ENCODE peak calls at places on chromosome 1, in five cellular contexts. One of them, this sample, is unnamed.

GRCh38 chr1:31007462-31007991 is 58.0 kb downstream of the PUM1 start:
- DNase-seq in GM23338: no peak
- DNase-seq in heart right ventricle: no peak
- DNase-seq in stimulated activated naive B cell treated with anti-CD40 and anti-IgM and Interleukin-4, amounts not matched to agents 10 μg/mL and 1 μg/mL and 100 μg/mL, for 72 hours: no peak
- DNase-seq in AG04449: peak; percentile 84
- DNase-seq in this sample: no peak

GRCh38 chr1:25878690-25879089 is 3.2 kb upstream of the PAQR7 start:
- DNase-seq in GM23338: no peak
- DNase-seq in heart right ventricle: no peak
- DNase-seq in stimulated activated naive B cell treated with anti-CD40 and anti-IgM and Interleukin-4, amounts not matched to agents 10 μg/mL and 1 μg/mL and 100 μg/mL, for 72 hours: no peak
- DNase-seq in AG04449: no peak
- DNase-seq in this sample: no peak

GRCh38 chr1:7232936-7233540 is 447.8 kb downstream of the CAMTA1 start:
- DNase-seq in GM23338: no peak
- DNase-seq in heart right ventricle: no peak
- DNase-seq in stimulated activated naive B cell treated with anti-CD40 and anti-IgM and Interleukin-4, amounts not matched to agents 10 μg/mL and 1 μg/mL and 100 μg/mL, for 72 hours: no peak
- DNase-seq in AG04449: no peak
- DNase-seq in this sample: no peak

GRCh38 chr1:92480200-92480812 is 6.4 kb downstream of the GFI1 start:
- DNase-seq in GM23338: peak; percentile 71
- DNase-seq in heart right ventricle: no peak
- DNase-seq in stimulated activated naive B cell treated with anti-CD40 and anti-IgM and Interleukin-4, amounts not matched to agents 10 μg/mL and 1 μg/mL and 100 μg/mL, for 72 hours: no peak
- DNase-seq in AG04449: no peak
- DNase-seq in this sample: no peak

GRCh38 chr1:156801409-156802121 is 15.1 kb downstream of the SH2D2A start:
- DNase-seq in GM23338: no peak
- DNase-seq in heart right ventricle: no peak
- DNase-seq in stimulated activated naive B cell treated with anti-CD40 and anti-IgM and Interleukin-4, amounts not matched to agents 10 μg/mL and 1 μg/mL and 100 μg/mL, for 72 hours: no peak
- DNase-seq in AG04449: peak; percentile 87
- DNase-seq in this sample: no peak

GRCh38 chr1:109767596-109768334 is 4.0 kb upstream of the EPS8L3 start:
- DNase-seq in GM23338: no peak
- DNase-seq in heart right ventricle: no peak
- DNase-seq in stimulated activated naive B cell treated with anti-CD40 and anti-IgM and Interleukin-4, amounts not matched to agents 10 μg/mL and 1 μg/mL and 100 μg/mL, for 72 hours: no peak
- DNase-seq in AG04449: no peak
- DNase-seq in this sample: no peak

GRCh38 chr1:12537906-12538461 is 80.0 kb downstream of the DHRS3 start:
- DNase-seq in GM23338: no peak
- DNase-seq in heart right ventricle: no peak
- DNase-seq in stimulated activated naive B cell treated with anti-CD40 and anti-IgM and Interleukin-4, amounts not matched to agents 10 μg/mL and 1 μg/mL and 100 μg/mL, for 72 hours: no peak
- DNase-seq in AG04449: no peak
- DNase-seq in this sample: no peak

GRCh38 chr1:196377811-196378210 is 230.4 kb downstream of the KCNT2 start:
- DNase-seq in GM23338: no peak
- DNase-seq in heart right ventricle: no peak
- DNase-seq in stimulated activated naive B cell treated with anti-CD40 and anti-IgM and Interleukin-4, amounts not matched to agents 10 μg/mL and 1 μg/mL and 100 μg/mL, for 72 hours: no peak
- DNase-seq in AG04449: no peak
- DNase-seq in this sample: no peak

GRCh38 chr1:242452573-242452972 is 71.9 kb downstream of the PLD5 start:
- DNase-seq in GM23338: no peak
- DNase-seq in heart right ventricle: no peak
- DNase-seq in stimulated activated naive B cell treated with anti-CD40 and anti-IgM and Interleukin-4, amounts not matched to agents 10 μg/mL and 1 μg/mL and 100 μg/mL, for 72 hours: no peak
- DNase-seq in AG04449: no peak
- DNase-seq in this sample: no peak

GRCh38 chr1:55580845-55581332 is 365.7 kb upstream of the USP24 start:
- DNase-seq in GM23338: no peak
- DNase-seq in heart right ventricle: no peak
- DNase-seq in stimulated activated naive B cell treated with anti-CD40 and anti-IgM and Interleukin-4, amounts not matched to agents 10 μg/mL and 1 μg/mL and 100 μg/mL, for 72 hours: no peak
- DNase-seq in AG04449: peak; percentile 81
- DNase-seq in this sample: no peak

GRCh38 chr1:94094466-94095111 is 26.4 kb downstream of the ABCA4 start:
- DNase-seq in GM23338: no peak
- DNase-seq in heart right ventricle: peak; percentile 83
- DNase-seq in stimulated activated naive B cell treated with anti-CD40 and anti-IgM and Interleukin-4, amounts not matched to agents 10 μg/mL and 1 μg/mL and 100 μg/mL, for 72 hours: no peak
- DNase-seq in AG04449: no peak
- DNase-seq in this sample: no peak

GRCh38 chr1:214511639-214511998 is 39.8 kb downstream of the PTPN14 start:
- DNase-seq in GM23338: no peak
- DNase-seq in heart right ventricle: no peak
- DNase-seq in stimulated activated naive B cell treated with anti-CD40 and anti-IgM and Interleukin-4, amounts not matched to agents 10 μg/mL and 1 μg/mL and 100 μg/mL, for 72 hours: no peak
- DNase-seq in AG04449: no peak
- DNase-seq in this sample: no peak

GRCh38 chr1:171794085-171794484 is 12.6 kb downstream of the METTL13 start:
- DNase-seq in GM23338: no peak
- DNase-seq in heart right ventricle: no peak
- DNase-seq in stimulated activated naive B cell treated with anti-CD40 and anti-IgM and Interleukin-4, amounts not matched to agents 10 μg/mL and 1 μg/mL and 100 μg/mL, for 72 hours: no peak
- DNase-seq in AG04449: no peak
- DNase-seq in this sample: no peak

GRCh38 chr1:14627608-14628489 is 29.4 kb downstream of the KAZN start:
- DNase-seq in GM23338: no peak
- DNase-seq in heart right ventricle: no peak
- DNase-seq in stimulated activated naive B cell treated with anti-CD40 and anti-IgM and Interleukin-4, amounts not matched to agents 10 μg/mL and 1 μg/mL and 100 μg/mL, for 72 hours: no peak
- DNase-seq in AG04449: no peak
- DNase-seq in this sample: no peak

GRCh38 chr1:202105571-202106339 is 17.0 kb upstream of the GPR37L1 start:
- DNase-seq in GM23338: peak; percentile 86
- DNase-seq in heart right ventricle: no peak
- DNase-seq in stimulated activated naive B cell treated with anti-CD40 and anti-IgM and Interleukin-4, amounts not matched to agents 10 μg/mL and 1 μg/mL and 100 μg/mL, for 72 hours: no peak
- DNase-seq in AG04449: no peak
- DNase-seq in this sample: peak; percentile 68

GRCh38 chr1:176241385-176242015 is 34.4 kb upstream of the COP1 start:
- DNase-seq in GM23338: peak; percentile 8
- DNase-seq in heart right ventricle: no peak
- DNase-seq in stimulated activated naive B cell treated with anti-CD40 and anti-IgM and Interleukin-4, amounts not matched to agents 10 μg/mL and 1 μg/mL and 100 μg/mL, for 72 hours: no peak
- DNase-seq in AG04449: peak; percentile 45
- DNase-seq in this sample: no peak

GRCh38 chr1:246515390-246516005 is 8.4 kb upstream of the SMYD3 start:
- DNase-seq in GM23338: no peak
- DNase-seq in heart right ventricle: no peak
- DNase-seq in stimulated activated naive B cell treated with anti-CD40 and anti-IgM and Interleukin-4, amounts not matched to agents 10 μg/mL and 1 μg/mL and 100 μg/mL, for 72 hours: no peak
- DNase-seq in AG04449: no peak
- DNase-seq in this sample: no peak

GRCh38 chr1:156155760-156156495 is 2.5 kb downstream of the SEMA4A start:
- DNase-seq in GM23338: no peak
- DNase-seq in heart right ventricle: no peak
- DNase-seq in stimulated activated naive B cell treated with anti-CD40 and anti-IgM and Interleukin-4, amounts not matched to agents 10 μg/mL and 1 μg/mL and 100 μg/mL, for 72 hours: no peak
- DNase-seq in AG04449: no peak
- DNase-seq in this sample: no peak

GRCh38 chr1:232611834-232612233 is 18.1 kb downstream of the SIPA1L2 start:
- DNase-seq in GM23338: peak; percentile 68
- DNase-seq in heart right ventricle: no peak
- DNase-seq in stimulated activated naive B cell treated with anti-CD40 and anti-IgM and Interleukin-4, amounts not matched to agents 10 μg/mL and 1 μg/mL and 100 μg/mL, for 72 hours: no peak
- DNase-seq in AG04449: no peak
- DNase-seq in this sample: no peak

GRCh38 chr1:240831191-240831631 is 219.3 kb upstream of the GREM2 start:
- DNase-seq in GM23338: no peak
- DNase-seq in heart right ventricle: no peak
- DNase-seq in stimulated activated naive B cell treated with anti-CD40 and anti-IgM and Interleukin-4, amounts not matched to agents 10 μg/mL and 1 μg/mL and 100 μg/mL, for 72 hours: no peak
- DNase-seq in AG04449: peak; percentile 33
- DNase-seq in this sample: no peak

GRCh38 chr1:56788588-56788987 is 30.6 kb downstream of the FYB2 start:
- DNase-seq in GM23338: no peak
- DNase-seq in heart right ventricle: peak; percentile 49
- DNase-seq in stimulated activated naive B cell treated with anti-CD40 and anti-IgM and Interleukin-4, amounts not matched to agents 10 μg/mL and 1 μg/mL and 100 μg/mL, for 72 hours: no peak
- DNase-seq in AG04449: no peak
- DNase-seq in this sample: no peak

GRCh38 chr1:10794724-10795304 is 1.6 kb downstream of the CASZ1 start:
- DNase-seq in GM23338: peak; percentile 59
- DNase-seq in heart right ventricle: no peak
- DNase-seq in stimulated activated naive B cell treated with anti-CD40 and anti-IgM and Interleukin-4, amounts not matched to agents 10 μg/mL and 1 μg/mL and 100 μg/mL, for 72 hours: no peak
- DNase-seq in AG04449: no peak
- DNase-seq in this sample: peak; percentile 76

GRCh38 chr1:74468982-74469603 is 43.3 kb downstream of the LRRC53 start:
- DNase-seq in GM23338: peak; percentile 77
- DNase-seq in heart right ventricle: no peak
- DNase-seq in stimulated activated naive B cell treated with anti-CD40 and anti-IgM and Interleukin-4, amounts not matched to agents 10 μg/mL and 1 μg/mL and 100 μg/mL, for 72 hours: no peak
- DNase-seq in AG04449: no peak
- DNase-seq in this sample: no peak

GRCh38 chr1:24914226-24915069 is 15.6 kb downstream of the RUNX3 start:
- DNase-seq in GM23338: no peak
- DNase-seq in heart right ventricle: no peak
- DNase-seq in stimulated activated naive B cell treated with anti-CD40 and anti-IgM and Interleukin-4, amounts not matched to agents 10 μg/mL and 1 μg/mL and 100 μg/mL, for 72 hours: no peak
- DNase-seq in AG04449: no peak
- DNase-seq in this sample: no peak

GRCh38 chr1:5988596-5989285 is 3.5 kb downstream of the NPHP4 start:
- DNase-seq in GM23338: no peak
- DNase-seq in heart right ventricle: no peak
- DNase-seq in stimulated activated naive B cell treated with anti-CD40 and anti-IgM and Interleukin-4, amounts not matched to agents 10 μg/mL and 1 μg/mL and 100 μg/mL, for 72 hours: no peak
- DNase-seq in AG04449: no peak
- DNase-seq in this sample: no peak

GRCh38 chr1:19452221-19452663 is 33.1 kb downstream of the CAPZB start:
- DNase-seq in GM23338: no peak
- DNase-seq in heart right ventricle: no peak
- DNase-seq in stimulated activated naive B cell treated with anti-CD40 and anti-IgM and Interleukin-4, amounts not matched to agents 10 μg/mL and 1 μg/mL and 100 μg/mL, for 72 hours: no peak
- DNase-seq in AG04449: no peak
- DNase-seq in this sample: no peak

GRCh38 chr1:18803392-18803791 is 56.1 kb downstream of the TAS1R2 start:
- DNase-seq in GM23338: no peak
- DNase-seq in heart right ventricle: no peak
- DNase-seq in stimulated activated naive B cell treated with anti-CD40 and anti-IgM and Interleukin-4, amounts not matched to agents 10 μg/mL and 1 μg/mL and 100 μg/mL, for 72 hours: no peak
- DNase-seq in AG04449: no peak
- DNase-seq in this sample: no peak

GRCh38 chr1:177007437-177008161 is 156.9 kb downstream of the ASTN1 start:
- DNase-seq in GM23338: no peak
- DNase-seq in heart right ventricle: no peak
- DNase-seq in stimulated activated naive B cell treated with anti-CD40 and anti-IgM and Interleukin-4, amounts not matched to agents 10 μg/mL and 1 μg/mL and 100 μg/mL, for 72 hours: no peak
- DNase-seq in AG04449: no peak
- DNase-seq in this sample: no peak

GRCh38 chr1:203607169-203607873 is 19.3 kb upstream of the ATP2B4 start:
- DNase-seq in GM23338: no peak
- DNase-seq in heart right ventricle: no peak
- DNase-seq in stimulated activated naive B cell treated with anti-CD40 and anti-IgM and Interleukin-4, amounts not matched to agents 10 μg/mL and 1 μg/mL and 100 μg/mL, for 72 hours: no peak
- DNase-seq in AG04449: peak; percentile 75
- DNase-seq in this sample: no peak

GRCh38 chr1:7406641-7407546 is 364.2 kb upstream of the VAMP3 start:
- DNase-seq in GM23338: no peak
- DNase-seq in heart right ventricle: peak; percentile 1
- DNase-seq in stimulated activated naive B cell treated with anti-CD40 and anti-IgM and Interleukin-4, amounts not matched to agents 10 μg/mL and 1 μg/mL and 100 μg/mL, for 72 hours: no peak
- DNase-seq in AG04449: no peak
- DNase-seq in this sample: no peak

GRCh38 chr1:45010855-45011811 is at the start of gene HECTD3:
- DNase-seq in GM23338: peak; percentile 77
- DNase-seq in heart right ventricle: peak; percentile 84
- DNase-seq in stimulated activated naive B cell treated with anti-CD40 and anti-IgM and Interleukin-4, amounts not matched to agents 10 μg/mL and 1 μg/mL and 100 μg/mL, for 72 hours: peak; percentile 71
- DNase-seq in AG04449: no peak
- DNase-seq in this sample: peak; percentile 63

GRCh38 chr1:224235819-224236493 is 52.9 kb downstream of the DEGS1 start:
- DNase-seq in GM23338: peak; percentile 86
- DNase-seq in heart right ventricle: no peak
- DNase-seq in stimulated activated naive B cell treated with anti-CD40 and anti-IgM and Interleukin-4, amounts not matched to agents 10 μg/mL and 1 μg/mL and 100 μg/mL, for 72 hours: no peak
- DNase-seq in AG04449: no peak
- DNase-seq in this sample: no peak

GRCh38 chr1:30908886-30909777 is 574 bp upstream of the SDC3 start:
- DNase-seq in GM23338: peak; percentile 75
- DNase-seq in heart right ventricle: no peak
- DNase-seq in stimulated activated naive B cell treated with anti-CD40 and anti-IgM and Interleukin-4, amounts not matched to agents 10 μg/mL and 1 μg/mL and 100 μg/mL, for 72 hours: no peak
- DNase-seq in AG04449: no peak
- DNase-seq in this sample: no peak

GRCh38 chr1:9715536-9716226 is 64.2 kb downstream of the PIK3CD start:
- DNase-seq in GM23338: no peak
- DNase-seq in heart right ventricle: no peak
- DNase-seq in stimulated activated naive B cell treated with anti-CD40 and anti-IgM and Interleukin-4, amounts not matched to agents 10 μg/mL and 1 μg/mL and 100 μg/mL, for 72 hours: no peak
- DNase-seq in AG04449: no peak
- DNase-seq in this sample: no peak

GRCh38 chr1:170351368-170351946 is 180.5 kb upstream of the GORAB start:
- DNase-seq in GM23338: no peak
- DNase-seq in heart right ventricle: no peak
- DNase-seq in stimulated activated naive B cell treated with anti-CD40 and anti-IgM and Interleukin-4, amounts not matched to agents 10 μg/mL and 1 μg/mL and 100 μg/mL, for 72 hours: no peak
- DNase-seq in AG04449: no peak
- DNase-seq in this sample: no peak

GRCh38 chr1:204434116-204434755 is 22.6 kb upstream of the PPP1R15B start:
- DNase-seq in GM23338: no peak
- DNase-seq in heart right ventricle: no peak
- DNase-seq in stimulated activated naive B cell treated with anti-CD40 and anti-IgM and Interleukin-4, amounts not matched to agents 10 μg/mL and 1 μg/mL and 100 μg/mL, for 72 hours: no peak
- DNase-seq in AG04449: no peak
- DNase-seq in this sample: no peak

This sample was measured in NCI-H510A.